ENCODE peak calls at places on chromosomes 2 and 18, in seven cellular contexts. Y, X, U, Z, B, Q and P are unnamed samples. For H3K4me1, the result is how much of the 10 kb centered on the place peaks cover.

GRCh38 chr2:164700390-164700789 is 79.1 kb upstream of the GRB14 start:
- DNase-seq in B (no peak), X (no peak), Q (no peak), Y (no peak), U (no peak), Z (no peak), P (no peak)

GRCh38 chr18:60062396-60062795 is 162.6 kb downstream of the PMAIP1 start:
- DNase-seq in Y (no peak), Z (no peak), Q (no peak), X (no peak), B (no peak), U (no peak), P (no peak)

GRCh38 chr2:112187805-112188596 is 49.8 kb downstream of the FBLN7 start:
- DNase-seq in U (no peak), Q (peak), Y (no peak), B (no peak), X (no peak), Z (no peak), P (no peak)

GRCh38 chr2:172578860-172579512 is 23.1 kb downstream of the PDK1 start:
- DNase-seq in U (no peak), Y (peak), Z (no peak), X (no peak), Q (no peak), B (no peak), P (no peak)

GRCh38 chr2:201129044-201129505 is 13.1 kb downstream of the CFLAR start:
- DNase-seq in Q (no peak), X (peak), U (no peak), Y (peak), B (no peak), Z (no peak), P (no peak)

GRCh38 chr2:72985891-72986683 is 68.8 kb downstream of the EMX1 start:
- DNase-seq in Z (peak), U (no peak), Q (no peak), X (no peak), Y (no peak), B (peak), P (no peak)

GRCh38 chr2:109069430-109070194 is 59.4 kb upstream of the SH3RF3 start:
- DNase-seq in Q (no peak), U (no peak), X (peak), Y (no peak), B (no peak), Z (no peak), P (no peak)

GRCh38 chr2:240962371-240963064 is 35.9 kb upstream of the SNED1 start:
- DNase-seq in U (peak), Q (no peak), B (peak), Y (no peak), X (peak), Z (peak), P (peak)

GRCh38 chr18:37442477-37442876 is 123.1 kb downstream of the CELF4 start:
- DNase-seq in X (no peak), B (no peak), Z (no peak), Y (no peak), Q (no peak), U (no peak), P (no peak)

GRCh38 chr2:144481666-144482065 is 38.3 kb downstream of the ZEB2 start:
- DNase-seq in U (no peak), Y (no peak), Z (no peak), B (no peak), Q (no peak), X (no peak), P (no peak)

GRCh38 chr2:144479138-144479537 is 40.8 kb downstream of the ZEB2 start:
- DNase-seq in X (no peak), U (no peak), Z (no peak), Y (no peak), B (no peak), Q (no peak), P (no peak)

GRCh38 chr2:144481109-144481508 is 38.8 kb downstream of the ZEB2 start:
- DNase-seq in Q (no peak), U (no peak), B (no peak), Y (no peak), X (no peak), Z (no peak), P (no peak)

GRCh38 chr2:144479659-144480058 is 40.3 kb downstream of the ZEB2 start:
- DNase-seq in B (no peak), X (no peak), Q (no peak), Z (no peak), Y (no peak), U (no peak), P (no peak)

DNA sequence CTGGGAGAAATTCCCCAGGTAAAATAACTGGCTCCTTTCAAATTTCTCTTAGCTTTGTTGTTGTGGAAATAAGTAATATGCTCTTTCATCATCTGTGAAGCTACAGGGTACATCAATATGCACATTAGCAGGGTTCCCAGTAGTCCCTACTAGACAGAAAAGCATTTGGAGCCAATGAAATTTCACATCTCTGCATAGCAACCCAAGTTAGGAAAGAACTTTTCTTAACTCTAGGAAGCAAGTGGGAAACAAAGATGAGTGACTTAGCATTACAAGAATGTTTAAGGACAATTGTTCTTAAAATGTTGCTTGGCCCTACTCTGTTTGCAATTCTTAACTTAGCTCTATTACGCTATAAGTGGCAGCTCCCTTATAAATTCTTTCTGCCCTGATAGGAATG is 39.7 kb downstream of the ZEB2 start:
- DNase-seq in Y (no peak), Q (no peak), U (no peak), X (no peak), Z (no peak), B (no peak), P (no peak)
- H3K4me1 ChIP-seq in Y (under half), Q (under half), U (under half), X (under half), Z (half or more), B (under half), P (under half)

GRCh38 chr2:42054657-42055430 is 7.0 kb downstream of the PKDCC start:
- DNase-seq in Y (no peak), B (no peak), Z (no peak), X (peak), U (no peak), Q (no peak), P (no peak)
- H3K4me1 ChIP-seq in Y (under half), B (half or more), Z (half or more), X (half or more), U (under half), Q (under half), P (under half)

GRCh38 chr18:78939105-78939504 is 40.5 kb upstream of the SALL3 start:
- DNase-seq in X (no peak), U (no peak), Y (peak), B (no peak), Q (no peak), Z (no peak), P (no peak)
- H3K4me1 ChIP-seq in X (under half), U (under half), Y (under half), B (under half), Q (under half), Z (under half), P (under half)

GRCh38 chr2:160402498-160402897 is 91.1 kb downstream of the RBMS1 start:
- DNase-seq in X (no peak), Z (no peak), B (no peak), Q (no peak), U (no peak), Y (no peak), P (no peak)

GRCh38 chr2:160394153-160394552 is 99.5 kb downstream of the RBMS1 start:
- DNase-seq in U (no peak), Q (no peak), Y (peak), Z (no peak), B (no peak), X (no peak), P (no peak)

GRCh38 chr2:160399880-160400279 is 93.7 kb downstream of the RBMS1 start:
- DNase-seq in Y (no peak), B (no peak), X (no peak), Q (no peak), Z (no peak), U (no peak), P (no peak)

GRCh38 chr2:160401895-160402294 is 91.7 kb downstream of the RBMS1 start:
- DNase-seq in Z (no peak), Q (no peak), U (no peak), Y (no peak), B (no peak), X (no peak), P (no peak)

GRCh38 chr2:160397530-160397865 is 96.1 kb downstream of the RBMS1 start:
- DNase-seq in Q (no peak), Y (no peak), U (no peak), B (no peak), X (no peak), Z (no peak), P (no peak)
- H3K4me1 ChIP-seq in Q (half or more), Y (under half), U (under half), B (half or more), X (under half), Z (half or more), P (under half)

GRCh38 chr18:7746106-7746505 is 179.0 kb downstream of the PTPRM start:
- DNase-seq in B (no peak), X (no peak), U (no peak), Q (no peak), Z (no peak), Y (no peak), P (no peak)
- H3K4me1 ChIP-seq in B (half or more), X (under half), U (under half), Q (under half), Z (half or more), Y (under half), P (under half)

GRCh38 chr2:55164534-55165104 is 67.5 kb downstream of the CLHC1 start:
- DNase-seq in U (no peak), Y (no peak), B (no peak), Z (no peak), Q (no peak), X (no peak), P (no peak)
- H3K4me1 ChIP-seq in U (half or more), Y (under half), B (under half), Z (half or more), Q (under half), X (half or more), P (under half)

DNA sequence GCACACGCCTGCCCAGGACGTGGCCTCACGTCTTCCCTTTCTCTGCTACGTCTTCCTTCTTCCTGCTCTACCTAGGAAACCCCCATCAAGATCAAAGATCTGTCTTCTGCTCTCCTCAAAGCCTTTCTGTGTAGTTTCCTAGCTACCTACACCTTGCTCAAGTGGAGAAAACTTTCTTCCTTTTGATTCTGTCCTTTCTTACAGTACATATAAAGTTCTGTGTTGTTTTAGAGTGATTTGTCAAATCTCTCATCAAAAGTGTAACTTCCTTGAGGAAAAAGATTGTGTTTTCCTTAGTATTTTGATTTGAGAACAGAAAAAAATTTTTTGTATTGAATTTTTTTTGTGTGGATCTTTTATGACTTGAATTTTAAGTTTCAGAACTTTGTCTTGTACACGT is 17.8 kb downstream of the SETBP1 start:
- DNase-seq in U (no peak), Z (no peak), X (no peak), B (no peak), Y (no peak), Q (no peak), P (no peak)
- H3K4me1 ChIP-seq in U (under half), Z (half or more), X (under half), B (half or more), Y (under half), Q (under half), P (under half)

DNA sequence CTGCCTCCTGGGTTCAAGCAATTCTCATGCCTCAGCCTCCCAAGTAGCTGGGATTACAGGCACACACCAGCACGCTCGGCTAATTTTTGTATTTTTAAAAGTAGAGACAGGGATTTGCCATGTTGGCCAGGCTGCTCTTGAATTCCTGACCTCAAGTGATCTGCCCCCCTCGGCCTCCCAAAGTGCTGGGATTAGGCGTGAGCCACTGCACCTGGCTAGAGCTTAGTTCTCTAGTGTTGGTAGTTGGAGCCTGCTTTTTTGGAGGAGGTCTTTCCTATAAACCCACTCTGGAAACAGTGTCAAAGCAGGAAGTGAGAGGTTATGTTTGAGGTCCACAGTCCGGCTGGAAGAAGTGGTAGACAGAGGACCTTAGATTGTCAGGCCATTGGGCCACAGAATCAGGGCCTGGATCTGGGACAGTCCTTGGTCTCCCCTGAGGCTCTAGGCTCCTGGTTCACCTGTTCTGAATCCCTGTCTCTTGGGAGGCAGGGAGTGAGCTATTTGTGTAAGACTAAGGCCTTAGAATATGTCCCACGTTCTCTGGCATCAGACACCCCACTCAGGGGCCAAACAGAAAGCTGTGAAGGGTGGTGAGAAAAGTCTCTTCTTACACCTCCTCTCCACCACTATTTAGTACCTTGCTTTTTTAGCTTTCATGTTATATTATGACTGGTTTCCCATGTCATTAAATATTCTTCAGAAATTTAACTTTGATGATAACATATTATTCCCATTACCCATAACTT is 34.5 kb downstream of the PCBP1 start:
- DNase-seq in U (no peak), Q (no peak), Z (peak), B (no peak), Y (no peak), X (peak), P (no peak)
- H3K4me1 ChIP-seq in U (under half), Q (under half), Z (under half), B (half or more), Y (under half), X (half or more), P (under half)

DNA sequence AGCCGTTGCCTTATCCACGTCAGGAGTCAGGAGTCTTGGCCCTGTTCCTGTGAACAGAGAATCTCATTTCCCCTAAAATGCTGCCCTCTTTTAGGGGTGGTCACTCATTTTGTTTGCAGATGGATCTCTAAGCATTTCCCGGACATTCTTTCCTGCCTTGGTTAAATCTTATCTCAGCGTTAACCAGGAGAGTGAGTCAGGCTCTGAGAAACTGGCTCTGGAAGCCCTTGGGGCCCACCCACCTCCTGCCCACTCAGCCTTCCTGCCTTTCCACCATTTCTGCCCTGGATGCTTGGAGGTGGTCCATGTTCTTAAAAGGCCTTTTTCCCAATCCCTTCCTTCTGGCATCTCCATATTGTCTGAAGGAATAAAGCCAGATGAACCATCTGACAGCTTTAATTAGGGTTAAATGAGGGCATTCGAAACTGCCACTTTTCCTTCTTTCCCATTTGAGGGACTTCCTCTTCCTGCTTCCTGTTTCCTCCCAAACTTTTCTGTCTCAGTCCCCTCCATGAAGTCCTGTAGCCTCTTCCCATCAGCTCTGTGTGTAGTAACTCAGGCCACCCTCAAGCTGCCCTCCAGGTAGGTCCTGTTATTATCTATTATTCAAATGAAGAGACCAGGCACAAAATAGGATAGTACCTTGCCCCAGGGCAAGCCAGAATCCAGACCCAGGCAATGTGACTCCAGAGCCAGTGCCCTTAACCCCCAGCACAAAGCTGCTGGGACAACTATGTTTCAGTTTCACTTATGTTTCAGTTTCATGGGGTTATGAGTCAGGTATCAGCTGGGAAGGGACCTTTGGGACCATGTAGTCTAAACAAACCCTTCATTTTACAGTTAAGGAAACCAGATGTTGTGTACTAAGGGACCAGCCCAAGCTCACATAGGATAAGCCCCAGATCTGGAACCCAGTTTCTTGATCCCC is 9.7 kb downstream of the HK2 start:
- DNase-seq in X (peak), B (no peak), Z (no peak), Q (no peak), Y (peak), U (no peak), P (no peak)
- H3K4me1 ChIP-seq in X (half or more), B (half or more), Z (under half), Q (half or more), Y (half or more), U (under half), P (under half)

DNA sequence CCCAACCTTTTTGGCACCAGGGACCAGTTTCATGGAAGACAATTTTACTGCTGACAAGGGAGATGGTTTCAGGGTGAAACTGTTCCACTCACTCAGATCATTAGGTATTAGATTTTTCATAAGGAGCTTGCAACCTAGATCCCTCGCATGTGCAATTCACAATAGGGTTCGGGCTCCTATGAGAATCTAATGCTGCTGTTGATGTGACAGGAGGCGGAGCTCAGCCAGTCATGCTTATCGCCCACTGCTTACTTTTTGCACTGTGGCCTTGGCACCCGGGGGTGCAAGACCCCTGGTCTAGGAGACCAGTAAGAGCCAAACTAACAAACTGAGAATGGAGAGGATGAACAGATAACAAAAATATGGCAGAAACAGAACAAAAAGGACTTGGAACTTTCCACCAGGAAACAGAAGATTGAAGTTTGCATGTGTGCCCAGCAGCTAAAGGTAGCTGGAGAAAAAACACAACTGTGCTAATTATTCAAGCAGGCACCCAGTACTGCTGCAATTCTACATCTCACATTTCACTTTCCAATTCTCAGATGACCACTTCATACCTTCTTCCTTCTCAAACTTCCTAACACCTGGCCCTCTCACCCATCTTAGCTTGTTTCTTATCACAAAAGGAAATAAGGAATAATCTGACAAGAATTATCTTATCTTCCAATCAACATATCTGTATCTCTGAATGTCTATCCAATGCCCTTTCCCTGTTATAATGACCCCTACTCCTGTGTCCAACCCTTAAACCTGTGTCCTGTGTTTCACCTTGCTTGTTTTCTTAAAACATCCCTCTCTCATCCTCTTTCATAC is 24.8 kb downstream of the SP3 start:
- DNase-seq in U (no peak), B (no peak), Y (no peak), X (no peak), Z (no peak), Q (no peak), P (no peak)
- H3K4me1 ChIP-seq in U (under half), B (half or more), Y (under half), X (under half), Z (half or more), Q (half or more), P (under half)